ENCODE peak calls at places on chromosomes 4 and X, in ten cellular contexts. B, N, H, V, E, D, T, M, G and R are unnamed samples.

GRCh38 chr4:52936729-52937128 is 74.6 kb downstream of the RASL11B start:
- DNase-seq in B (no peak), N (no peak), H (no peak), V (no peak), E (no peak), D (no peak), T (no peak), M (no peak), G (no peak), R (no peak)

GRCh38 chr4:138310498-138310897 is 68.3 kb upstream of the SLC7A11 start:
- DNase-seq in B (no peak), N (no peak), H (no peak), V (no peak), E (no peak), D (peak), T (no peak), M (no peak), G (no peak), R (no peak)

GRCh38 chr4:150415213-150415612 is 166.7 kb upstream of the MAB21L2 start:
- DNase-seq in B (no peak), N (no peak), H (no peak), V (no peak), E (no peak), D (no peak), T (no peak), M (no peak), G (no peak), R (no peak)

GRCh38 chr4:169164669-169165415 is 105.9 kb downstream of the SH3RF1 start:
- DNase-seq in B (no peak), N (peak), H (no peak), V (no peak), E (no peak), D (peak), T (no peak), M (no peak), G (no peak), R (no peak)

GRCh38 chr4:74934016-74934821 is 1.3 kb downstream of the PARM1 start:
- DNase-seq in B (peak), N (no peak), H (peak), V (peak), E (peak), D (peak), T (peak), M (peak), G (peak), R (peak)

GRCh38 chr4:112302320-112303274 is 5.4 kb downstream of the ALPK1 start:
- DNase-seq in B (no peak), N (no peak), H (no peak), V (no peak), E (no peak), D (no peak), T (no peak), M (no peak), G (no peak), R (no peak)

GRCh38 chr4:24805036-24805435 is 9.7 kb downstream of the SOD3 start:
- DNase-seq in B (no peak), N (no peak), H (no peak), V (no peak), E (no peak), D (no peak), T (no peak), M (no peak), G (no peak), R (no peak)

GRCh38 chr4:86831262-86832090 is 17.7 kb downstream of the SLC10A6 start:
- DNase-seq in B (peak), N (peak), H (no peak), V (peak), E (no peak), D (peak), T (no peak), M (no peak), G (no peak), R (no peak)

GRCh38 chr4:30929649-30930048 is 209.5 kb downstream of the PCDH7 start:
- DNase-seq in B (no peak), N (no peak), H (no peak), V (no peak), E (no peak), D (no peak), T (no peak), M (no peak), G (no peak), R (no peak)

GRCh38 chr4:4633431-4633830 is 91.6 kb upstream of the STX18 start:
- DNase-seq in B (no peak), N (no peak), H (no peak), V (no peak), E (no peak), D (peak), T (no peak), M (no peak), G (no peak), R (no peak)

GRCh38 chr4:110527156-110527555 is 51.2 kb downstream of the ENPEP start:
- DNase-seq in B (no peak), N (no peak), H (no peak), V (no peak), E (no peak), D (no peak), T (peak), M (no peak), G (no peak), R (no peak)

GRCh38 chrX:150062292-150063137 is 124.2 kb upstream of the EOLA2 start:
- DNase-seq in B (peak), N (peak), H (no peak), V (no peak), E (no peak), D (peak), T (no peak), M (no peak), G (no peak), R (no peak)

GRCh38 chr4:10639664-10640063 is 44.9 kb downstream of the CLNK start:
- DNase-seq in B (no peak), N (no peak), H (no peak), V (no peak), E (no peak), D (peak), T (no peak), M (no peak), G (no peak), R (no peak)

GRCh38 chr4:183130328-183131155 is 31.5 kb downstream of the WWC2 start:
- DNase-seq in B (peak), N (no peak), H (no peak), V (peak), E (no peak), D (peak), T (no peak), M (no peak), G (no peak), R (no peak)

GRCh38 chrX:25067271-25068172 is 51.8 kb upstream of the ARX start:
- DNase-seq in B (no peak), N (no peak), H (peak), V (no peak), E (no peak), D (no peak), T (no peak), M (no peak), G (no peak), R (no peak)
- TF ChIP-seq CTCF in B (no peak), N (no peak), H (no peak), V (no peak), E (no peak), D (no peak), T (no peak), M (no peak), G (no peak), R (no peak)

GRCh38 chrX:41258871-41259270 is 75.1 kb upstream of the DDX3X start:
- DNase-seq in B (no peak), N (no peak), H (no peak), V (no peak), E (no peak), D (no peak), T (no peak), M (no peak), G (no peak), R (no peak)

GRCh38 chrX:41258281-41258680 is 75.7 kb upstream of the DDX3X start:
- DNase-seq in B (no peak), N (no peak), H (no peak), V (no peak), E (no peak), D (no peak), T (peak), M (no peak), G (no peak), R (no peak)

DNA sequence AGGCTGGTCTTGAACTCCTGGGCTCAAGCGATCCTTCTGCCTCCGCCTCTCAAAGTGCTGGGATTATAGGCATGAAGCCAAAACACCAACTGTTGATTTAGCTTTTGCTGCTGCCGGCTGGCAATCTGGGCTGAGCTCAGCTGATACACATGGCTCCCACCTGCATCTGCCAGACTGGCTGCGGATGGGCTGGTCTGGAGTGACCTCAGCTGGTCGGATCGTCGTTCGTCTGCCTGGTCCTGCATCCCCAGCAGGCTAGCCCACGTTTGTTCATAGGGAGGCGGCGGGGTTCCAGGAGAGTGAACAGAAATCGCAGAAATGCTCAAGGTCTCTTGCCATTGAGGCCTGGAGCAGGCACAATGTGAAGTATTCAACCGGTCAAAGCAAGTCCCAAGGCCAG is 74.4 kb upstream of the DDX3X start:
- DNase-seq in B (no peak), N (no peak), H (no peak), V (peak), E (peak), D (peak), T (no peak), M (no peak), G (no peak), R (no peak)
- TF ChIP-seq CTCF in B (no peak), N (no peak), H (no peak), V (no peak), E (no peak), D (no peak), T (no peak), M (no peak), G (no peak), R (no peak)

GRCh38 chrX:144566592-144566991 is 680.7 kb upstream of the SPANXN1 start:
- DNase-seq in B (no peak), N (no peak), H (no peak), V (peak), E (no peak), D (no peak), T (no peak), M (no peak), G (no peak), R (no peak)
- TF ChIP-seq CTCF in B (no peak), N (no peak), H (no peak), V (no peak), E (no peak), D (no peak), T (no peak), M (no peak), G (no peak), R (no peak)

DNA sequence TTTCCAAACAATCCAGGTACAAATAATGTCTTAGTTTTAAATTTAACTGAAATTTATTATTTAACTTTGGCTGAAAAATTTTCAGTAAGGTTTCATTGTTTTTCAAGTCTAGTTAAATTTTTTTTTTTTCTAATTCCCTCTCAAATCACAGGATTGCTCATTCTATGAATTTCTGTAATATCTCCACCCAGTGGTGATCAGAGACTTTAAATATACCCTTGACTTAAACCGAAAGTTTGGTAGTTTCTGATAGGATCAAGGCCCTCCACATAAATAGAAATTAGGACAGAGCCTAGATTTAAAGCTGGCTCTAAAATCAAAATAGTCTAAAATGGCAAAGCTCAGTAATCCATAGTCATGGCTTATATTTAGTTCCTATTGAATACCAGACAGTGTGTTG is 175.4 kb downstream of the TBCK start:
- DNase-seq in B (no peak), N (no peak), H (no peak), V (no peak), E (no peak), D (peak), T (no peak), M (no peak), G (no peak), R (no peak)
- TF ChIP-seq CTCF in B (no peak), N (no peak), H (no peak), V (no peak), E (no peak), D (peak), T (no peak), M (no peak), G (no peak), R (no peak)

GRCh38 chr4:3207531-3208037 is 41.4 kb upstream of the MSANTD1 start:
- DNase-seq in B (no peak), N (peak), H (no peak), V (no peak), E (no peak), D (peak), T (no peak), M (no peak), G (no peak), R (no peak)
- TF ChIP-seq CTCF in B (no peak), N (peak), H (no peak), V (no peak), E (no peak), D (peak), T (no peak), M (no peak), G (no peak), R (no peak)

GRCh38 chr4:142886566-142886965 is 40.5 kb upstream of the INPP4B start:
- DNase-seq in B (no peak), N (no peak), H (no peak), V (no peak), E (no peak), D (no peak), T (no peak), M (no peak), G (no peak), R (no peak)

GRCh38 chr4:142881331-142881730 is 35.2 kb upstream of the INPP4B start:
- DNase-seq in B (no peak), N (no peak), H (no peak), V (no peak), E (no peak), D (no peak), T (no peak), M (no peak), G (no peak), R (no peak)

DNA sequence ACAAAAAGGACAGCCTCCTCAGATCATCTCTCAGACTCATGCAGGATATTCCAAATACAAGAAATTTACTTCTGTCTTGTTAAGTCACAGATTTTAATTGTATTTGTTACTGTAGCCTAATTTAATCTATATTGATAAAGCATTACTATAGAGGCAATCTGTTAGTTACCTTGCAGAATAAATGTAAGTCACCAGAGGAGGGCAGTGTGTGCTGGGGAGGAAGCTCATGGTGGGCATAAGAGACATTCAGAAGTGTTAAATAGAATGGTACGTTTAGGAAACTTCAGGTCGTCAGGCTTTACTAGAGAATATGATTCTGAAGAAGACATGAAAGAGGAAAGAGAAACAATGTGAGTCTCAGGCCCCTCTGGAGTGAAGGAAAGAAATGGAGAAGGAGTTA is 37.3 kb upstream of the INPP4B start:
- DNase-seq in B (no peak), N (no peak), H (no peak), V (no peak), E (peak), D (no peak), T (peak), M (no peak), G (no peak), R (peak)
- TF ChIP-seq CTCF in B (no peak), N (peak), H (peak), V (no peak), E (no peak), D (peak), T (no peak), M (peak), G (no peak), R (no peak)

GRCh38 chr4:117771647-117772337 is 262.5 kb upstream of the NDST3 start:
- DNase-seq in B (no peak), N (no peak), H (no peak), V (no peak), E (peak), D (no peak), T (no peak), M (no peak), G (no peak), R (no peak)
- TF ChIP-seq CTCF in B (peak), N (no peak), H (no peak), V (no peak), E (no peak), D (no peak), T (no peak), M (no peak), G (no peak), R (peak)